ENCODE peak calls at places on chromosome 5, in six cellular contexts. W, O, R, Y, V and Q are unnamed samples.

GRCh38 chr5:143700994-143701393 is 111.0 kb upstream of the HMHB1 start:
- DNase-seq in W (no peak), O (no peak), R (no peak), Y (no peak), V (no peak), Q (no peak)

GRCh38 chr5:124996764-124997077 is 250.3 kb upstream of the ZNF608 start:
- DNase-seq in W (no peak), O (no peak), R (no peak), Y (no peak), V (no peak), Q (no peak)

GRCh38 chr5:51960617-51961115 is 577.4 kb downstream of the ISL1 start:
- DNase-seq in W (no peak), O (no peak), R (peak), Y (no peak), V (no peak), Q (no peak)

GRCh38 chr5:83471405-83472212 is at the start of gene VCAN:
- DNase-seq in W (peak), O (peak), R (no peak), Y (no peak), V (peak), Q (peak)

GRCh38 chr5:134086943-134087305 is 27.6 kb upstream of the TCF7 start:
- DNase-seq in W (no peak), O (no peak), R (no peak), Y (no peak), V (no peak), Q (peak)

GRCh38 chr5:134430001-134430569 is 18.4 kb upstream of the CDKN2AIPNL start:
- DNase-seq in W (no peak), O (no peak), R (no peak), Y (no peak), V (no peak), Q (no peak)

GRCh38 chr5:10761842-10762165 is 770 bp upstream of the DAP start:
- DNase-seq in W (no peak), O (no peak), R (no peak), Y (no peak), V (no peak), Q (no peak)

GRCh38 chr5:109388407-109388806 is 21.4 kb downstream of the PJA2 start:
- DNase-seq in W (no peak), O (no peak), R (no peak), Y (no peak), V (no peak), Q (no peak)

GRCh38 chr5:153559926-153560325 is 69.5 kb downstream of the GRIA1 start:
- DNase-seq in W (no peak), O (no peak), R (no peak), Y (no peak), V (no peak), Q (no peak)

GRCh38 chr5:16932401-16932800 is 3.7 kb downstream of the MYO10 start:
- DNase-seq in W (no peak), O (no peak), R (no peak), Y (no peak), V (no peak), Q (no peak)